ENCODE peak calls at places on chromosomes 2 and 18, in eight cellular contexts. One of them, this sample, is unnamed.

GRCh38 chr2:215277942-215278341 is 33.9 kb upstream of the ATIC start:
- DNase-seq in esophagus squamous epithelium: no peak
- DNase-seq in cerebellar nuclear complex: no peak
- DNase-seq in mesothelial cell of epicardium: no peak
- DNase-seq in substantia nigra: no peak
- DNase-seq in amygdala: no peak
- DNase-seq in memory B cell: no peak
- DNase-seq in H54: no peak
- DNase-seq in this sample: no peak

GRCh38 chr18:12336887-12337286 is 28.8 kb downstream of the TUBB6 start:
- DNase-seq in esophagus squamous epithelium: no peak
- DNase-seq in cerebellar nuclear complex: no peak
- DNase-seq in mesothelial cell of epicardium: no peak
- DNase-seq in substantia nigra: no peak
- DNase-seq in amygdala: no peak
- DNase-seq in memory B cell: no peak
- DNase-seq in H54: no peak
- DNase-seq in this sample: no peak

GRCh38 chr2:46320141-46320567 is 22.9 kb downstream of the EPAS1 start:
- DNase-seq in esophagus squamous epithelium: no peak
- DNase-seq in cerebellar nuclear complex: no peak
- DNase-seq in mesothelial cell of epicardium: no peak
- DNase-seq in substantia nigra: no peak
- DNase-seq in amygdala: no peak
- DNase-seq in memory B cell: no peak
- DNase-seq in H54: no peak
- DNase-seq in this sample: no peak

GRCh38 chr2:231222318-231223000 is 24.0 kb downstream of the ARMC9 start:
- DNase-seq in esophagus squamous epithelium: no peak
- DNase-seq in cerebellar nuclear complex: no peak
- DNase-seq in mesothelial cell of epicardium: no peak
- DNase-seq in substantia nigra: no peak
- DNase-seq in amygdala: no peak
- DNase-seq in memory B cell: no peak
- DNase-seq in H54: no peak
- DNase-seq in this sample: no peak

GRCh38 chr2:19786408-19787058 is 115.2 kb downstream of the TTC32 start:
- DNase-seq in esophagus squamous epithelium: no peak
- DNase-seq in cerebellar nuclear complex: no peak
- DNase-seq in mesothelial cell of epicardium: no peak
- DNase-seq in substantia nigra: no peak
- DNase-seq in amygdala: no peak
- DNase-seq in memory B cell: no peak
- DNase-seq in H54: peak; percentile 55
- DNase-seq in this sample: no peak

GRCh38 chr2:179619947-179620467 is 241.4 kb downstream of the ZNF385B start:
- DNase-seq in esophagus squamous epithelium: no peak
- DNase-seq in cerebellar nuclear complex: no peak
- DNase-seq in mesothelial cell of epicardium: no peak
- DNase-seq in substantia nigra: no peak
- DNase-seq in amygdala: no peak
- DNase-seq in memory B cell: no peak
- DNase-seq in H54: no peak
- DNase-seq in this sample: no peak

GRCh38 chr2:168345601-168346000 is 98.2 kb upstream of the STK39 start:
- DNase-seq in esophagus squamous epithelium: no peak
- DNase-seq in cerebellar nuclear complex: no peak
- DNase-seq in mesothelial cell of epicardium: no peak
- DNase-seq in substantia nigra: no peak
- DNase-seq in amygdala: no peak
- DNase-seq in memory B cell: peak; percentile 14
- DNase-seq in H54: no peak
- DNase-seq in this sample: no peak

GRCh38 chr2:38095996-38096861 is 20.3 kb upstream of the CYP1B1 start:
- DNase-seq in esophagus squamous epithelium: no peak
- DNase-seq in cerebellar nuclear complex: no peak
- DNase-seq in mesothelial cell of epicardium: peak; percentile 53
- DNase-seq in substantia nigra: no peak
- DNase-seq in amygdala: no peak
- DNase-seq in memory B cell: no peak
- DNase-seq in H54: no peak
- DNase-seq in this sample: no peak

GRCh38 chr2:149808556-149808955 is 221.0 kb upstream of the MMADHC start:
- DNase-seq in esophagus squamous epithelium: no peak
- DNase-seq in cerebellar nuclear complex: no peak
- DNase-seq in mesothelial cell of epicardium: no peak
- DNase-seq in substantia nigra: no peak
- DNase-seq in amygdala: no peak
- DNase-seq in memory B cell: no peak
- DNase-seq in H54: no peak
- DNase-seq in this sample: no peak

GRCh38 chr2:5365871-5366461 is 326.2 kb upstream of the SOX11 start:
- DNase-seq in esophagus squamous epithelium: no peak
- DNase-seq in cerebellar nuclear complex: no peak
- DNase-seq in mesothelial cell of epicardium: peak; percentile 82
- DNase-seq in substantia nigra: peak; percentile 22
- DNase-seq in amygdala: peak; percentile 11
- DNase-seq in memory B cell: peak; percentile 3
- DNase-seq in H54: peak; percentile 51
- DNase-seq in this sample: no peak

GRCh38 chr2:1910562-1911256 is 166.4 kb upstream of the PXDN start:
- DNase-seq in esophagus squamous epithelium: no peak
- DNase-seq in cerebellar nuclear complex: peak; percentile 55
- DNase-seq in mesothelial cell of epicardium: no peak
- DNase-seq in substantia nigra: no peak
- DNase-seq in amygdala: peak; percentile 38
- DNase-seq in memory B cell: no peak
- DNase-seq in H54: no peak
- DNase-seq in this sample: no peak

GRCh38 chr2:157375384-157375783 is 49.8 kb upstream of the ERMN start:
- DNase-seq in esophagus squamous epithelium: no peak
- DNase-seq in cerebellar nuclear complex: no peak
- DNase-seq in mesothelial cell of epicardium: no peak
- DNase-seq in substantia nigra: no peak
- DNase-seq in amygdala: no peak
- DNase-seq in memory B cell: no peak
- DNase-seq in H54: no peak
- DNase-seq in this sample: no peak

GRCh38 chr2:109143214-109144187 is 14.5 kb downstream of the SH3RF3 start:
- DNase-seq in esophagus squamous epithelium: no peak
- DNase-seq in cerebellar nuclear complex: no peak
- DNase-seq in mesothelial cell of epicardium: no peak
- DNase-seq in substantia nigra: no peak
- DNase-seq in amygdala: no peak
- DNase-seq in memory B cell: no peak
- DNase-seq in H54: no peak
- DNase-seq in this sample: no peak

GRCh38 chr2:38731090-38731489 is 20.1 kb downstream of the SRSF7 start:
- DNase-seq in esophagus squamous epithelium: no peak
- DNase-seq in cerebellar nuclear complex: no peak
- DNase-seq in mesothelial cell of epicardium: no peak
- DNase-seq in substantia nigra: no peak
- DNase-seq in amygdala: no peak
- DNase-seq in memory B cell: no peak
- DNase-seq in H54: no peak
- DNase-seq in this sample: no peak

GRCh38 chr2:127626917-127627739 is 18.8 kb upstream of the GPR17 start:
- DNase-seq in esophagus squamous epithelium: no peak
- DNase-seq in cerebellar nuclear complex: no peak
- DNase-seq in mesothelial cell of epicardium: no peak
- DNase-seq in substantia nigra: no peak
- DNase-seq in amygdala: no peak
- DNase-seq in memory B cell: no peak
- DNase-seq in H54: no peak
- DNase-seq in this sample: no peak

GRCh38 chr2:21054011-21054410 is 10.1 kb upstream of the APOB start:
- DNase-seq in esophagus squamous epithelium: no peak
- DNase-seq in cerebellar nuclear complex: no peak
- DNase-seq in mesothelial cell of epicardium: no peak
- DNase-seq in substantia nigra: no peak
- DNase-seq in amygdala: no peak
- DNase-seq in memory B cell: no peak
- DNase-seq in H54: no peak
- DNase-seq in this sample: no peak

GRCh38 chr2:10884530-10885478 is 26.9 kb upstream of the KCNF1 start:
- DNase-seq in esophagus squamous epithelium: no peak
- DNase-seq in cerebellar nuclear complex: no peak
- DNase-seq in mesothelial cell of epicardium: no peak
- DNase-seq in substantia nigra: no peak
- DNase-seq in amygdala: peak; percentile 33
- DNase-seq in memory B cell: no peak
- DNase-seq in H54: no peak
- DNase-seq in this sample: no peak

GRCh38 chr2:232456296-232457120 is 555 bp downstream of the ALPI start:
- DNase-seq in esophagus squamous epithelium: no peak
- DNase-seq in cerebellar nuclear complex: no peak
- DNase-seq in mesothelial cell of epicardium: no peak
- DNase-seq in substantia nigra: no peak
- DNase-seq in amygdala: no peak
- DNase-seq in memory B cell: no peak
- DNase-seq in H54: no peak
- DNase-seq in this sample: no peak

GRCh38 chr2:232325324-232326273 is 53.0 kb upstream of the ALPP start:
- DNase-seq in esophagus squamous epithelium: no peak
- DNase-seq in cerebellar nuclear complex: no peak
- DNase-seq in mesothelial cell of epicardium: peak; percentile 57
- DNase-seq in substantia nigra: no peak
- DNase-seq in amygdala: peak; percentile 18
- DNase-seq in memory B cell: peak; percentile 53
- DNase-seq in H54: no peak
- DNase-seq in this sample: peak; percentile 43

GRCh38 chr2:218342837-218343236 is 13.8 kb upstream of the CATIP start:
- DNase-seq in esophagus squamous epithelium: no peak
- DNase-seq in cerebellar nuclear complex: no peak
- DNase-seq in mesothelial cell of epicardium: no peak
- DNase-seq in substantia nigra: no peak
- DNase-seq in amygdala: no peak
- DNase-seq in memory B cell: no peak
- DNase-seq in H54: no peak
- DNase-seq in this sample: no peak

GRCh38 chr2:69007169-69007568 is 5.8 kb upstream of the ANTXR1 start:
- DNase-seq in esophagus squamous epithelium: no peak
- DNase-seq in cerebellar nuclear complex: no peak
- DNase-seq in mesothelial cell of epicardium: no peak
- DNase-seq in substantia nigra: no peak
- DNase-seq in amygdala: no peak
- DNase-seq in memory B cell: no peak
- DNase-seq in H54: no peak
- DNase-seq in this sample: no peak